ENCODE peak calls at places on chromosomes 5 and 9, in four cellular contexts. Q is iPS-NIHi11, N is fibroblast of lung, S is amygdala. V is an unnamed sample.

GRCh38 chr5:79582186-79582585 is 30.1 kb upstream of the TENT2 start:
- DNase-seq in N (no peak), Q (no peak), S (no peak), V (no peak)

GRCh38 chr5:137566780-137567179 is 67.7 kb upstream of the SPOCK1 start:
- DNase-seq in S (no peak), N (no peak), Q (no peak), V (no peak)

GRCh38 chr9:70013598-70014196 is 30.0 kb upstream of the MAMDC2 start:
- DNase-seq in Q (no peak), S (no peak), N (peak), V (no peak)

GRCh38 chr5:163506726-163507125 is 1.3 kb downstream of the MAT2B start:
- DNase-seq in N (peak), Q (no peak), S (no peak), V (no peak)

GRCh38 chr9:135076143-135076875 is 11.2 kb upstream of the OLFM1 start:
- DNase-seq in Q (peak), S (no peak), N (no peak), V (no peak)

GRCh38 chr9:81225586-81225985 is 463.8 kb downstream of the TLE1 start:
- DNase-seq in N (peak), Q (no peak), S (no peak), V (no peak)

GRCh38 chr5:12658871-12659446 is 754.7 kb upstream of the CTNND2 start:
- DNase-seq in Q (no peak), N (no peak), S (no peak), V (no peak)

GRCh38 chr5:180208435-180209081 is 453 bp downstream of the RASGEF1C start:
- DNase-seq in S (no peak), Q (peak), N (no peak), V (no peak)

GRCh38 chr9:70924905-70925547 is 196.4 kb downstream of the TRPM3 start:
- DNase-seq in N (peak), Q (peak), S (no peak), V (peak)

GRCh38 chr5:154197801-154198461 is 7.4 kb downstream of the GALNT10 start:
- DNase-seq in Q (no peak), N (no peak), S (no peak), V (no peak)

GRCh38 chr5:142082182-142082781 is 26.3 kb upstream of the NDFIP1 start:
- DNase-seq in Q (no peak), S (no peak), N (no peak), V (peak)

GRCh38 chr5:177432905-177433657 is 6.6 kb downstream of the GRK6 start:
- DNase-seq in S (no peak), N (no peak), Q (no peak), V (no peak)

GRCh38 chr9:130513094-130513493 is 66.3 kb upstream of the FUBP3 start:
- DNase-seq in S (no peak), Q (no peak), N (no peak), V (no peak)

GRCh38 chr9:120350596-120350995 is 229.4 kb downstream of the CDK5RAP2 start:
- DNase-seq in S (no peak), Q (no peak), N (no peak), V (no peak)

GRCh38 chr5:16936150-16937022 is at the start of gene MYO10:
- DNase-seq in N (peak), S (peak), Q (peak), V (peak)

GRCh38 chr5:149672701-149673455 is 57.2 kb upstream of the PPARGC1B start:
- DNase-seq in S (no peak), Q (no peak), N (no peak), V (no peak)

GRCh38 chr5:151018846-151019245 is 1.5 kb upstream of the GPX3 start:
- DNase-seq in Q (no peak), N (no peak), S (no peak), V (no peak)

GRCh38 chr5:144289277-144289676 is 118.6 kb downstream of the KCTD16 start:
- DNase-seq in Q (no peak), N (no peak), S (no peak), V (no peak)

GRCh38 chr5:145589063-145589462 is 246.1 kb downstream of the PRELID2 start:
- DNase-seq in Q (no peak), S (no peak), N (no peak), V (no peak)

GRCh38 chr9:950139-950538 is 26.3 kb upstream of the DMRT3 start:
- DNase-seq in Q (no peak), S (no peak), N (no peak), V (no peak)

GRCh38 chr9:96612105-96612965 is 7.3 kb downstream of the CDC14B start:
- DNase-seq in N (peak), S (peak), Q (no peak), V (peak)

GRCh38 chr5:109373932-109374331 is 35.8 kb downstream of the PJA2 start:
- DNase-seq in S (no peak), N (no peak), Q (no peak), V (no peak)

V was measured in ELF-1.